ENCODE peak calls at places on chromosomes 2 and 18, in six cellular contexts. B, R, U, G, W and T are unnamed samples.

GRCh38 chr18:13435596-13436333 is 217.2 kb downstream of the LDLRAD4 start:
- DNase-seq in B (no peak), R (no peak), U (no peak), G (no peak), W (no peak), T (peak; percentile 68)

GRCh38 chr2:10283106-10284062 is 19.3 kb upstream of the HPCAL1 start:
- DNase-seq in B (peak; percentile 38), R (peak; percentile 53), U (no peak), G (peak; percentile 24), W (peak; percentile 87), T (peak; percentile 90)

GRCh38 chr2:45040786-45041185 is 31.5 kb upstream of the SIX2 start:
- DNase-seq in B (no peak), R (no peak), U (no peak), G (peak; percentile 14), W (no peak), T (no peak)

GRCh38 chr18:32287249-32287648 is 97.4 kb downstream of the MEP1B start:
- DNase-seq in B (no peak), R (no peak), U (no peak), G (peak; percentile 80), W (no peak), T (no peak)

GRCh38 chr2:89819809-89820208 is 1128.3 kb downstream of the RPIA start:
- DNase-seq in B (no peak), R (no peak), U (no peak), G (no peak), W (no peak), T (no peak)

GRCh38 chr18:73201940-73202339 is 334.2 kb upstream of the NETO1 start:
- DNase-seq in B (no peak), R (no peak), U (no peak), G (no peak), W (peak; percentile 41), T (peak; percentile 3)

GRCh38 chr2:37827911-37828411 is 97.1 kb upstream of the RMDN2 start:
- DNase-seq in B (no peak), R (no peak), U (no peak), G (peak; percentile 43), W (peak; percentile 89), T (peak; percentile 60)

GRCh38 chr2:96940991-96941775 is 45.2 kb downstream of the FAM178B start:
- DNase-seq in B (no peak), R (no peak), U (no peak), G (no peak), W (no peak), T (no peak)

GRCh38 chr2:240431276-240431662 is 4.2 kb upstream of the GPC1 start:
- DNase-seq in B (no peak), R (no peak), U (peak; percentile 6), G (no peak), W (no peak), T (no peak)

GRCh38 chr2:53859354-53860159 is at the start of gene GPR75:
- DNase-seq in B (peak; percentile 43), R (peak; percentile 10), U (peak; percentile 45), G (peak; percentile 41), W (peak; percentile 17), T (no peak)

GRCh38 chr18:78506031-78506461 is 473.6 kb upstream of the SALL3 start:
- DNase-seq in B (peak; percentile 76), R (peak; percentile 21), U (no peak), G (peak; percentile 89), W (no peak), T (no peak)

GRCh38 chr2:215607790-215608189 is 171.9 kb upstream of the FN1 start:
- DNase-seq in B (no peak), R (no peak), U (no peak), G (no peak), W (peak; percentile 50), T (no peak)

GRCh38 chr18:63022429-63023022 is 297.0 kb downstream of the BCL2 start:
- DNase-seq in B (no peak), R (no peak), U (no peak), G (peak; percentile 52), W (no peak), T (no peak)

GRCh38 chr2:47488870-47489584 is 86.1 kb downstream of the MSH2 start:
- DNase-seq in B (no peak), R (no peak), U (no peak), G (no peak), W (peak; percentile 92), T (peak; percentile 51)

GRCh38 chr18:47413327-47413726 is 161.9 kb upstream of the SKOR2 start:
- DNase-seq in B (no peak), R (peak; percentile 26), U (no peak), G (no peak), W (no peak), T (peak; percentile 76)

GRCh38 chr18:6561893-6562292 is 147.2 kb upstream of the L3MBTL4 start:
- DNase-seq in B (no peak), R (peak; percentile 11), U (no peak), G (no peak), W (no peak), T (no peak)

GRCh38 chr18:46772396-46772795 is 15.5 kb upstream of the ST8SIA5 start:
- DNase-seq in B (no peak), R (no peak), U (no peak), G (peak; percentile 49), W (no peak), T (no peak)

GRCh38 chr2:289362-290089 is 1.6 kb upstream of the ALKAL2 start:
- DNase-seq in B (no peak), R (peak; percentile 23), U (no peak), G (peak; percentile 31), W (peak; percentile 11), T (no peak)

GRCh38 chr18:48037481-48038271 is 107.2 kb upstream of the SMAD2 start:
- DNase-seq in B (no peak), R (no peak), U (peak; percentile 41), G (peak; percentile 49), W (no peak), T (peak; percentile 8)

GRCh38 chr2:62200291-62200841 is 4.5 kb downstream of the B3GNT2 start:
- DNase-seq in B (no peak), R (no peak), U (no peak), G (no peak), W (no peak), T (no peak)

GRCh38 chr2:42567806-42568429 is 514 bp upstream of the MTA3 start:
- DNase-seq in B (peak; percentile 50), R (peak; percentile 63), U (peak; percentile 18), G (peak; percentile 87), W (no peak), T (peak; percentile 25)

GRCh38 chr2:217467331-217467730 is 535.5 kb downstream of the TNS1 start:
- DNase-seq in B (no peak), R (no peak), U (no peak), G (no peak), W (peak; percentile 63), T (no peak)

GRCh38 chr2:82320296-82320695 is 2015.7 kb upstream of the LRRTM1 start:
- DNase-seq in B (no peak), R (no peak), U (no peak), G (no peak), W (no peak), T (no peak)

GRCh38 chr2:96113951-96114350 is 2.4 kb downstream of the ADRA2B start:
- DNase-seq in B (no peak), R (no peak), U (no peak), G (no peak), W (no peak), T (no peak)

GRCh38 chr2:16374671-16375070 is 291.0 kb downstream of the CYRIA start:
- DNase-seq in B (no peak), R (no peak), U (no peak), G (no peak), W (no peak), T (no peak)

GRCh38 chr2:212619954-212620353 is 81.4 kb upstream of the ERBB4 start:
- DNase-seq in B (no peak), R (no peak), U (no peak), G (no peak), W (peak; percentile 19), T (no peak)

GRCh38 chr2:105102963-105103421 is 65.1 kb downstream of the MRPS9 start:
- DNase-seq in B (peak; percentile 18), R (no peak), U (no peak), G (peak; percentile 99), W (peak; percentile 88), T (peak; percentile 19)

GRCh38 chr2:130381145-130381544 is 25.3 kb downstream of the PTPN18 start:
- DNase-seq in B (no peak), R (no peak), U (no peak), G (no peak), W (no peak), T (no peak)

GRCh38 chr2:65605427-65606058 is 173.1 kb upstream of the SPRED2 start:
- DNase-seq in B (no peak), R (no peak), U (no peak), G (no peak), W (no peak), T (no peak)

GRCh38 chr2:72214429-72215143 is 66.9 kb upstream of the CYP26B1 start:
- DNase-seq in B (no peak), R (no peak), U (no peak), G (peak; percentile 70), W (peak; percentile 76), T (no peak)

GRCh38 chr2:223970343-223971128 is 13.3 kb downstream of the MRPL44 start:
- DNase-seq in B (peak; percentile 61), R (peak; percentile 70), U (no peak), G (peak; percentile 66), W (peak; percentile 67), T (no peak)

GRCh38 chr2:169291517-169291916 is 70.8 kb downstream of the LRP2 start:
- DNase-seq in B (no peak), R (no peak), U (no peak), G (no peak), W (no peak), T (peak; percentile 5)
- H3K4me3 ChIP-seq in B (no peak overlapping the region), R (no peak overlapping the region), U (no peak overlapping the region), G (no peak overlapping the region), W (no peak overlapping the region), T (no peak overlapping the region)

GRCh38 chr2:7884338-7884737 is 797.5 kb upstream of the ID2 start:
- DNase-seq in B (no peak), R (no peak), U (no peak), G (no peak), W (no peak), T (no peak)
- H3K36me3 ChIP-seq in B (no peaks in the 10 kb centered on the region), R (no peaks in the 10 kb centered on the region), U (no peaks in the 10 kb centered on the region), G (no peaks in the 10 kb centered on the region), W (no peaks in the 10 kb centered on the region), T (no peaks in the 10 kb centered on the region)

GRCh38 chr18:75143851-75144250 is 65.1 kb downstream of the PTGR3 start:
- DNase-seq in B (no peak), R (no peak), U (no peak), G (no peak), W (no peak), T (no peak)
- H3K27me3 ChIP-seq in B (no peaks in the 10 kb centered on the region), R (no peaks in the 10 kb centered on the region), U (no peaks in the 10 kb centered on the region), G (no peaks in the 10 kb centered on the region), W (peaks cover 18% of the 10 kb centered on the region), T (no peaks in the 10 kb centered on the region)

GRCh38 chr2:161169335-161169734 is 9.1 kb downstream of the TANK start:
- DNase-seq in B (no peak), R (no peak), U (no peak), G (no peak), W (no peak), T (no peak)
- H3K4me3 ChIP-seq in B (no peak overlapping the region), R (no peak overlapping the region), U (no peak overlapping the region), G (no peak overlapping the region), W (no peak overlapping the region), T (no peak overlapping the region)

GRCh38 chr2:39451954-39452353 is 14.9 kb upstream of the MAP4K3 start:
- DNase-seq in B (no peak), R (no peak), U (no peak), G (no peak), W (no peak), T (no peak)
- H3K36me3 ChIP-seq in B (peaks cover 25% of the 10 kb centered on the region), R (no peaks in the 10 kb centered on the region), U (peaks cover 25% of the 10 kb centered on the region), G (no peaks in the 10 kb centered on the region), W (peaks cover 7% of the 10 kb centered on the region), T (no peaks in the 10 kb centered on the region)